ENCODE peak calls at places on chromosomes 16 and 17, in five cellular contexts. One of them, this sample, is unnamed.

GRCh38 chr17:74478369-74479100 is 12.1 kb downstream of the CD300A start:
- DNase-seq in substantia nigra: no peak
- DNase-seq in transverse colon: peak
- DNase-seq in CD8-positive, alpha-beta T cell: no peak
- DNase-seq in left ventricle myocardium inferior: no peak
- DNase-seq in this sample: peak

GRCh38 chr17:6596511-6596910 is 40.2 kb upstream of the PITPNM3 start:
- DNase-seq in substantia nigra: no peak
- DNase-seq in left ventricle myocardium inferior: no peak
- DNase-seq in CD8-positive, alpha-beta T cell: no peak
- DNase-seq in transverse colon: no peak
- DNase-seq in this sample: no peak

GRCh38 chr16:19126300-19126699 is 12.5 kb downstream of the ITPRIPL2 start:
- DNase-seq in substantia nigra: no peak
- DNase-seq in left ventricle myocardium inferior: no peak
- DNase-seq in transverse colon: no peak
- DNase-seq in CD8-positive, alpha-beta T cell: no peak
- DNase-seq in this sample: no peak

GRCh38 chr16:84538441-84538840 is 34.0 kb upstream of the MEAK7 start:
- DNase-seq in left ventricle myocardium inferior: no peak
- DNase-seq in substantia nigra: no peak
- DNase-seq in CD8-positive, alpha-beta T cell: no peak
- DNase-seq in transverse colon: no peak
- DNase-seq in this sample: no peak

GRCh38 chr16:57062329-57062728 is 30.1 kb upstream of the CPNE2 start:
- DNase-seq in transverse colon: no peak
- DNase-seq in CD8-positive, alpha-beta T cell: no peak
- DNase-seq in substantia nigra: no peak
- DNase-seq in left ventricle myocardium inferior: no peak
- DNase-seq in this sample: peak

GRCh38 chr16:11843861-11844260 is 7.5 kb downstream of the RSL1D1 start:
- DNase-seq in CD8-positive, alpha-beta T cell: no peak
- DNase-seq in transverse colon: no peak
- DNase-seq in left ventricle myocardium inferior: no peak
- DNase-seq in substantia nigra: no peak
- DNase-seq in this sample: no peak

GRCh38 chr16:15041260-15042011 is 14.4 kb downstream of the NTAN1 start:
- DNase-seq in transverse colon: peak
- DNase-seq in left ventricle myocardium inferior: peak
- DNase-seq in CD8-positive, alpha-beta T cell: no peak
- DNase-seq in substantia nigra: peak
- DNase-seq in this sample: peak

GRCh38 chr16:1573301-1573700 is 38.6 kb downstream of the IFT140 start:
- DNase-seq in transverse colon: no peak
- DNase-seq in left ventricle myocardium inferior: no peak
- DNase-seq in substantia nigra: no peak
- DNase-seq in CD8-positive, alpha-beta T cell: no peak
- DNase-seq in this sample: no peak

GRCh38 chr16:49181812-49182211 is 99.8 kb downstream of the CBLN1 start:
- DNase-seq in left ventricle myocardium inferior: no peak
- DNase-seq in CD8-positive, alpha-beta T cell: no peak
- DNase-seq in transverse colon: peak
- DNase-seq in substantia nigra: no peak
- DNase-seq in this sample: no peak

GRCh38 chr17:15981208-15981607 is 18.3 kb downstream of the ZSWIM7 start:
- DNase-seq in left ventricle myocardium inferior: no peak
- DNase-seq in substantia nigra: no peak
- DNase-seq in transverse colon: no peak
- DNase-seq in CD8-positive, alpha-beta T cell: no peak
- DNase-seq in this sample: no peak

GRCh38 chr16:67464565-67464964 is 16.4 kb downstream of the ATP6V0D1 start:
- DNase-seq in transverse colon: no peak
- DNase-seq in substantia nigra: no peak
- DNase-seq in CD8-positive, alpha-beta T cell: no peak
- DNase-seq in left ventricle myocardium inferior: no peak
- DNase-seq in this sample: no peak

GRCh38 chr17:2244545-2245525 is 58.8 kb downstream of the SMG6 start:
- DNase-seq in transverse colon: peak
- DNase-seq in CD8-positive, alpha-beta T cell: peak
- DNase-seq in substantia nigra: peak
- DNase-seq in left ventricle myocardium inferior: peak
- DNase-seq in this sample: peak

GRCh38 chr17:48603959-48604769 is 622 bp downstream of the HOXB6 start:
- DNase-seq in transverse colon: peak
- DNase-seq in left ventricle myocardium inferior: no peak
- DNase-seq in substantia nigra: no peak
- DNase-seq in CD8-positive, alpha-beta T cell: no peak
- DNase-seq in this sample: peak

GRCh38 chr17:27526603-27527002 is 70.4 kb downstream of the KSR1 start:
- DNase-seq in left ventricle myocardium inferior: peak
- DNase-seq in CD8-positive, alpha-beta T cell: no peak
- DNase-seq in substantia nigra: no peak
- DNase-seq in transverse colon: peak
- DNase-seq in this sample: no peak

GRCh38 chr16:9357829-9358228 is 266.4 kb downstream of the HAPSTR1 start:
- DNase-seq in transverse colon: no peak
- DNase-seq in left ventricle myocardium inferior: no peak
- DNase-seq in substantia nigra: no peak
- DNase-seq in CD8-positive, alpha-beta T cell: no peak
- DNase-seq in this sample: no peak

GRCh38 chr16:67014641-67015315 is 14.2 kb upstream of the CBFB start:
- DNase-seq in substantia nigra: no peak
- DNase-seq in CD8-positive, alpha-beta T cell: no peak
- DNase-seq in transverse colon: no peak
- DNase-seq in left ventricle myocardium inferior: no peak
- DNase-seq in this sample: no peak

GRCh38 chr17:35588196-35588920 is 1.2 kb downstream of the AP2B1 start:
- DNase-seq in CD8-positive, alpha-beta T cell: no peak
- DNase-seq in transverse colon: no peak
- DNase-seq in left ventricle myocardium inferior: no peak
- DNase-seq in substantia nigra: no peak
- DNase-seq in this sample: no peak

GRCh38 chr16:78177927-78178326 is 78.5 kb downstream of the WWOX start:
- DNase-seq in CD8-positive, alpha-beta T cell: no peak
- DNase-seq in substantia nigra: no peak
- DNase-seq in left ventricle myocardium inferior: no peak
- DNase-seq in transverse colon: no peak
- DNase-seq in this sample: no peak

GRCh38 chr16:31135535-31136286 is at the start of gene PRSS8:
- DNase-seq in substantia nigra: no peak
- DNase-seq in CD8-positive, alpha-beta T cell: no peak
- DNase-seq in left ventricle myocardium inferior: no peak
- DNase-seq in transverse colon: peak
- DNase-seq in this sample: peak

GRCh38 chr16:24036614-24037013 is 200.8 kb downstream of the PRKCB start:
- DNase-seq in left ventricle myocardium inferior: no peak
- DNase-seq in CD8-positive, alpha-beta T cell: peak
- DNase-seq in transverse colon: peak
- DNase-seq in substantia nigra: peak
- DNase-seq in this sample: no peak

GRCh38 chr16:46974352-46974751 is 878 bp upstream of the DNAJA2 start:
- DNase-seq in substantia nigra: no peak
- DNase-seq in transverse colon: no peak
- DNase-seq in left ventricle myocardium inferior: no peak
- DNase-seq in CD8-positive, alpha-beta T cell: no peak
- DNase-seq in this sample: no peak

GRCh38 chr16:537415-538335 is 10.2 kb downstream of the CAPN15 start:
- DNase-seq in substantia nigra: no peak
- DNase-seq in CD8-positive, alpha-beta T cell: no peak
- DNase-seq in left ventricle myocardium inferior: no peak
- DNase-seq in transverse colon: no peak
- DNase-seq in this sample: no peak

GRCh38 chr17:38322156-38322779 is 21.5 kb downstream of the GPR179 start:
- DNase-seq in CD8-positive, alpha-beta T cell: peak
- DNase-seq in substantia nigra: peak
- DNase-seq in left ventricle myocardium inferior: peak
- DNase-seq in transverse colon: peak
- DNase-seq in this sample: no peak

GRCh38 chr16:69561901-69562300 is 3.9 kb upstream of the NFAT5 start:
- DNase-seq in transverse colon: no peak
- DNase-seq in CD8-positive, alpha-beta T cell: no peak
- DNase-seq in substantia nigra: no peak
- DNase-seq in left ventricle myocardium inferior: no peak
- DNase-seq in this sample: no peak

GRCh38 chr16:12688972-12689850 is 114.5 kb downstream of the CPPED1 start:
- DNase-seq in CD8-positive, alpha-beta T cell: no peak
- DNase-seq in substantia nigra: no peak
- DNase-seq in transverse colon: no peak
- DNase-seq in left ventricle myocardium inferior: no peak
- DNase-seq in this sample: no peak

GRCh38 chr17:49850772-49851386 is 3.0 kb upstream of the TAC4 start:
- DNase-seq in transverse colon: no peak
- DNase-seq in left ventricle myocardium inferior: no peak
- DNase-seq in substantia nigra: no peak
- DNase-seq in CD8-positive, alpha-beta T cell: peak
- DNase-seq in this sample: no peak

GRCh38 chr16:56749806-56750491 is 20.0 kb downstream of the NUP93 start:
- DNase-seq in left ventricle myocardium inferior: no peak
- DNase-seq in CD8-positive, alpha-beta T cell: no peak
- DNase-seq in transverse colon: no peak
- DNase-seq in substantia nigra: no peak
- DNase-seq in this sample: no peak

GRCh38 chr16:48067388-48067787 is 88.4 kb downstream of the ABCC12 start:
- DNase-seq in left ventricle myocardium inferior: no peak
- DNase-seq in CD8-positive, alpha-beta T cell: no peak
- DNase-seq in substantia nigra: no peak
- DNase-seq in transverse colon: no peak
- DNase-seq in this sample: no peak

GRCh38 chr17:19769946-19770652 is 22.0 kb upstream of the ALDH3A1 start:
- DNase-seq in CD8-positive, alpha-beta T cell: no peak
- DNase-seq in left ventricle myocardium inferior: no peak
- DNase-seq in substantia nigra: no peak
- DNase-seq in transverse colon: no peak
- DNase-seq in this sample: no peak

GRCh38 chr17:70217571-70217970 is 48.2 kb downstream of the KCNJ2 start:
- DNase-seq in transverse colon: no peak
- DNase-seq in substantia nigra: no peak
- DNase-seq in CD8-positive, alpha-beta T cell: no peak
- DNase-seq in left ventricle myocardium inferior: no peak
- DNase-seq in this sample: no peak

GRCh38 chr16:740459-740763 is 386 bp downstream of the CIAO3 start:
- DNase-seq in transverse colon: peak
- DNase-seq in substantia nigra: no peak
- DNase-seq in CD8-positive, alpha-beta T cell: no peak
- DNase-seq in left ventricle myocardium inferior: no peak
- DNase-seq in this sample: no peak

GRCh38 chr16:50747206-50747956 is 5.5 kb downstream of the CYLD start:
- DNase-seq in CD8-positive, alpha-beta T cell: no peak
- DNase-seq in transverse colon: no peak
- DNase-seq in left ventricle myocardium inferior: no peak
- DNase-seq in substantia nigra: no peak
- DNase-seq in this sample: no peak
- H3K27ac ChIP-seq in CD8-positive, alpha-beta T cell: peak
- H3K27ac ChIP-seq in transverse colon: peak
- H3K27ac ChIP-seq in left ventricle myocardium inferior: no peak
- H3K27ac ChIP-seq in substantia nigra: peak
- H3K27ac ChIP-seq in this sample: peak

DNA sequence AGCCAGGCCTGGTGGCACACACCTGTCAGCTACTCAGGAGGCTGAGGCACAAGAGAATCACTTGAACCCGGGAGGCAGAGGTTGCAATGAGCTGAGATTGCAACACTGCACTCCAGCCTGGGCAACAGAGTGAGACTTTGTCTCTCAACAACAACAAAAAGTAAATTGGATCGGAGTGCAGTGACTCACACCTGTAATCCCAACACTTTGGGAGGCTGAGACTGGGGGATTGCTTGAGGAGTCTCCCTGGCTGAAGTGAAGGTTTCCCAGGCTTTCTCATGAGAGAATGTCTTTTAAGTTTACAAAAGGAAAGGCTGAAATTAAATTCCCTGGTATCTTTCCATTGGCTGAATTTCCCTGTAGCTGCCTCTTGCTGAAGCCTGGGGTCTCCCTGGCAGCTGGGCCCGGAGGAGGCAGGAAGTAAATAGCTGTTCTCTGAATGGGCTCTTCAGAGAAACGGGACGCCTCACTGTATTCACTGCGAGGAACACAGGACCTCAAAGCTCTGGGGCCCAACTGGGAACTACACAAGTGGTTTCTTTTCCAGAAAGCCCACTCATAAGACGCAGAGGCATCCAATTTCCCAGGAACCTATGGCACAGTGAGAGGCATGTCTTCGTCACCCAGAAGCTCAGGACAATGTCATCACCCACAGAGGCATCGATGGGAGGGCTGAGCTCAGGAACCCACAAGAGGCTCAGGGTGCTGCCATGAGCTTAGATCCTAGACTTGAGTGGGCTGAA is 77.4 kb upstream of the SMURF2 start:
- DNase-seq in substantia nigra: no peak
- DNase-seq in transverse colon: no peak
- DNase-seq in CD8-positive, alpha-beta T cell: no peak
- DNase-seq in left ventricle myocardium inferior: no peak
- DNase-seq in this sample: peak
- H3K27ac ChIP-seq in substantia nigra: no peak
- H3K27ac ChIP-seq in transverse colon: peak
- H3K27ac ChIP-seq in CD8-positive, alpha-beta T cell: no peak
- H3K27ac ChIP-seq in left ventricle myocardium inferior: peak
- H3K27ac ChIP-seq in this sample: peak

GRCh38 chr17:41974658-41975057 is 8.1 kb downstream of the CNP start:
- DNase-seq in left ventricle myocardium inferior: no peak
- DNase-seq in transverse colon: no peak
- DNase-seq in substantia nigra: no peak
- DNase-seq in CD8-positive, alpha-beta T cell: no peak
- DNase-seq in this sample: no peak

GRCh38 chr17:41972571-41973411 is 6.2 kb downstream of the CNP start:
- DNase-seq in CD8-positive, alpha-beta T cell: no peak
- DNase-seq in transverse colon: no peak
- DNase-seq in substantia nigra: no peak
- DNase-seq in left ventricle myocardium inferior: peak
- DNase-seq in this sample: peak

GRCh38 chr17:41974031-41974430 is 7.4 kb downstream of the CNP start:
- DNase-seq in transverse colon: no peak
- DNase-seq in left ventricle myocardium inferior: no peak
- DNase-seq in substantia nigra: no peak
- DNase-seq in CD8-positive, alpha-beta T cell: no peak
- DNase-seq in this sample: no peak

GRCh38 chr17:41971721-41972523 is 5.3 kb downstream of the CNP start:
- DNase-seq in transverse colon: no peak
- DNase-seq in CD8-positive, alpha-beta T cell: no peak
- DNase-seq in substantia nigra: no peak
- DNase-seq in left ventricle myocardium inferior: no peak
- DNase-seq in this sample: no peak

DNA sequence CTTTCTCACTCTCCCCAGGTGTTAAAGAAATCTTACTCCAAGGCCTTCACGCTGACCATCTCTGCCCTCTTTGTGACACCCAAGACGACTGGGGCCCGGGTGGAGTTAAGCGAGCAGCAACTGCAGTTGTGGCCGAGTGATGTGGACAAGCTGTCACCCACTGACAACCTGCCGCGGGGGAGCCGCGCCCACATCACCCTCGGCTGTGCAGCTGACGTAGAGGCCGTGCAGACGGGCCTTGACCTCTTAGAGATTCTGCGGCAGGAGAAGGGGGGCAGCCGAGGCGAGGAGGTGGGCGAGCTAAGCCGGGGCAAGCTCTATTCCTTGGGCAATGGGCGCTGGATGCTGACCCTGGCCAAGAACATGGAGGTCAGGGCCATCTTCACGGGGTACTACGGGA is 6.9 kb downstream of the CNP start:
- DNase-seq in left ventricle myocardium inferior: no peak
- DNase-seq in transverse colon: no peak
- DNase-seq in CD8-positive, alpha-beta T cell: no peak
- DNase-seq in substantia nigra: no peak
- DNase-seq in this sample: no peak
- H3K27ac ChIP-seq in left ventricle myocardium inferior: peak
- H3K27ac ChIP-seq in transverse colon: peak
- H3K27ac ChIP-seq in CD8-positive, alpha-beta T cell: no peak
- H3K27ac ChIP-seq in substantia nigra: peak
- H3K27ac ChIP-seq in this sample: peak

GRCh38 chr17:77616243-77616731 is 342.2 kb upstream of the TNRC6C start:
- DNase-seq in substantia nigra: no peak
- DNase-seq in left ventricle myocardium inferior: no peak
- DNase-seq in transverse colon: no peak
- DNase-seq in CD8-positive, alpha-beta T cell: no peak
- DNase-seq in this sample: no peak
- H3K27ac ChIP-seq in substantia nigra: no peak
- H3K27ac ChIP-seq in left ventricle myocardium inferior: no peak
- H3K27ac ChIP-seq in transverse colon: no peak
- H3K27ac ChIP-seq in CD8-positive, alpha-beta T cell: no peak
- H3K27ac ChIP-seq in this sample: no peak